ENCODE peak calls at places on chromosomes 6 and 20, in six cellular contexts. One of them, this sample, is unnamed.

GRCh38 chr6:22709804-22710203 is 140.4 kb downstream of the HDGFL1 start:
- DNase-seq in T1000: no peak
- DNase-seq in cardiac fibroblast: no peak
- DNase-seq in GM13977: no peak
- DNase-seq in posterior vena cava: no peak
- DNase-seq in spleen: no peak
- DNase-seq in this sample: no peak

GRCh38 chr6:12576389-12576788 is 140.2 kb upstream of the PHACTR1 start:
- DNase-seq in GM13977: no peak
- DNase-seq in posterior vena cava: no peak
- DNase-seq in spleen: no peak
- DNase-seq in cardiac fibroblast: peak; percentile 72
- DNase-seq in T1000: no peak
- DNase-seq in this sample: peak; percentile 48

GRCh38 chr20:42018979-42019378 is 400.8 kb upstream of the CHD6 start:
- DNase-seq in T1000: no peak
- DNase-seq in spleen: no peak
- DNase-seq in GM13977: no peak
- DNase-seq in posterior vena cava: no peak
- DNase-seq in cardiac fibroblast: peak; percentile 16
- DNase-seq in this sample: no peak

GRCh38 chr6:158758464-158758863 is 60.7 kb downstream of the EZR start:
- DNase-seq in spleen: no peak
- DNase-seq in posterior vena cava: no peak
- DNase-seq in cardiac fibroblast: peak; percentile 19
- DNase-seq in T1000: no peak
- DNase-seq in GM13977: no peak
- DNase-seq in this sample: no peak

GRCh38 chr20:4667371-4667773 is 54.3 kb upstream of the PRND start:
- DNase-seq in GM13977: no peak
- DNase-seq in T1000: no peak
- DNase-seq in spleen: no peak
- DNase-seq in cardiac fibroblast: no peak
- DNase-seq in posterior vena cava: no peak
- DNase-seq in this sample: no peak

GRCh38 chr20:17227199-17227535 is 327 bp downstream of the PCSK2 start:
- DNase-seq in cardiac fibroblast: no peak
- DNase-seq in GM13977: no peak
- DNase-seq in spleen: no peak
- DNase-seq in posterior vena cava: no peak
- DNase-seq in T1000: no peak
- DNase-seq in this sample: no peak

GRCh38 chr20:53088786-53089185 is 116.6 kb downstream of the TSHZ2 start:
- DNase-seq in posterior vena cava: no peak
- DNase-seq in spleen: no peak
- DNase-seq in GM13977: no peak
- DNase-seq in T1000: no peak
- DNase-seq in cardiac fibroblast: no peak
- DNase-seq in this sample: no peak

GRCh38 chr20:55252525-55252924 is 752.8 kb downstream of the CBLN4 start:
- DNase-seq in posterior vena cava: no peak
- DNase-seq in cardiac fibroblast: no peak
- DNase-seq in T1000: no peak
- DNase-seq in GM13977: no peak
- DNase-seq in spleen: no peak
- DNase-seq in this sample: no peak

GRCh38 chr20:63135411-63135810 is 80.5 kb downstream of the YTHDF1 start:
- DNase-seq in posterior vena cava: peak; percentile 64
- DNase-seq in cardiac fibroblast: no peak
- DNase-seq in T1000: no peak
- DNase-seq in GM13977: no peak
- DNase-seq in spleen: peak; percentile 46
- DNase-seq in this sample: no peak

GRCh38 chr6:70651326-70651905 is 16.3 kb upstream of the SMAP1 start:
- DNase-seq in spleen: no peak
- DNase-seq in cardiac fibroblast: no peak
- DNase-seq in posterior vena cava: no peak
- DNase-seq in T1000: no peak
- DNase-seq in GM13977: no peak
- DNase-seq in this sample: peak; percentile 1

GRCh38 chr20:19460386-19460785 is 247.9 kb downstream of the SLC24A3 start:
- DNase-seq in spleen: no peak
- DNase-seq in T1000: no peak
- DNase-seq in cardiac fibroblast: peak; percentile 22
- DNase-seq in posterior vena cava: no peak
- DNase-seq in GM13977: no peak
- DNase-seq in this sample: peak; percentile 24

GRCh38 chr20:32966881-32967781 is 37.1 kb downstream of the SUN5 start:
- DNase-seq in GM13977: peak; percentile 29
- DNase-seq in T1000: no peak
- DNase-seq in spleen: no peak
- DNase-seq in cardiac fibroblast: no peak
- DNase-seq in posterior vena cava: peak; percentile 75
- DNase-seq in this sample: no peak